ENCODE peak calls at places on chromosome 22, in six cellular contexts. V, C, L, N, G and S are unnamed samples.

GRCh38 chr22:23182289-23183106 is 2.2 kb downstream of the BCR start:
- DNase-seq in V (no peak), C (peak), L (no peak), N (peak), G (no peak), S (no peak)

GRCh38 chr22:23591203-23591791 is 11.2 kb upstream of the IGLL1 start:
- DNase-seq in V (peak), C (peak), L (peak), N (peak), G (peak), S (no peak)

GRCh38 chr22:42905702-42906183 is 48.7 kb upstream of the ARFGAP3 start:
- DNase-seq in V (peak), C (no peak), L (no peak), N (no peak), G (no peak), S (peak)

GRCh38 chr22:29205598-29206371 is at the start of gene EMID1:
- DNase-seq in V (peak), C (peak), L (peak), N (no peak), G (no peak), S (peak)

GRCh38 chr22:43301866-43302265 is 41.3 kb downstream of the SCUBE1 start:
- DNase-seq in V (no peak), C (no peak), L (no peak), N (no peak), G (no peak), S (no peak)

GRCh38 chr22:30717331-30717921 is 22.8 kb downstream of the OSBP2 start:
- DNase-seq in V (no peak), C (peak), L (no peak), N (peak), G (peak), S (no peak)

GRCh38 chr22:45834795-45835194 is 142.2 kb downstream of the WNT7B start:
- DNase-seq in V (no peak), C (no peak), L (no peak), N (no peak), G (no peak), S (no peak)

GRCh38 chr22:34842630-34843029 is 223.3 kb upstream of the ISX start:
- DNase-seq in V (no peak), C (no peak), L (no peak), N (no peak), G (no peak), S (no peak)

GRCh38 chr22:32079110-32080089 is 36.3 kb downstream of the SLC5A1 start:
- DNase-seq in V (no peak), C (peak), L (peak), N (peak), G (peak), S (peak)

GRCh38 chr22:49658902-49659280 is 168.8 kb downstream of the BRD1 start:
- DNase-seq in V (no peak), C (no peak), L (no peak), N (no peak), G (no peak), S (no peak)

GRCh38 chr22:25076281-25076680 is 123.4 kb upstream of the CRYBB3 start:
- DNase-seq in V (no peak), C (no peak), L (no peak), N (no peak), G (no peak), S (no peak)

DNA sequence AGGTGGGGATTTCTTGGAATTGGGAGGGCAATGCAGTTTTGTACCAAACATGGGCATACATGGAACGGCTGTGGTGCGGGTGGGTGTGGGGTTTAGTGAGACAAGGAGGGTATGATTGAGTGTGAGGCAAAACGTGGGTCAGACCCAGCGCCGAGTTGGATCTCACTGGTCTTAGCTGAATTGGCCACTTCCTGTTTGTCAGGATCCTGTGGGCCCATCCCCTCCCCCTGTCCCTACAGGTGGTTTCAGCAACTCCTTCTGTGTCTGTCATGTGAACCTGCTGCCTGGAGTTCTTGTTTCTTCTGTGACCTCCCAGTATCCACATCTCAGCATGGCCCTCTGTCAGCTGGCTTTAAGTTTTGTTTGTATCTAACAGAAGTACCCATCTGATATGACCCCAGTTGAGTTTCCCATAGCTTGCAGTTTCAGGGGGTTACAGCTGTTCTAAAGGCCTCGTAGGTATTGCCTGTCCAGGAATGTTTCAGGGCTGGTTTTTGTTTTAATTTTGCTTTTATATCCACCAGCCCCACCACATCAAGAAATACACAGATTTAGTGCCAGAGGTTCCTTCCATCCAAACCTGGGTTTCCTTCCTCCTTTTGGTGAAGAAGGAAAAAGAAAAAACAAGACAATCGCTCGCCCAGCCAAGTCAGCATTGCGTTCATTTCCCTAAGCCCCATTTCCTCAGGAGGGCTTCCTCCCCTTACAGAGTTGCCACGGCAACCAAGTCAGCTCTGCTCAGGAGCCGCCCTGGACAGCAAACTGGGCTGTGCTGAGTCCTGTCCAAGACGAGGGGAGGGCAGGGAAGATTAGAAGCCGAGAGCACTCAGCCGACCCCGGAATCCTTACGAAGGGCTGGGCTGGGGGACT is 6.1 kb downstream of the APOL1 start:
- DNase-seq in V (peak), C (peak), L (peak), N (no peak), G (peak), S (no peak)
- H3K27ac ChIP-seq in V (peak), C (no peak), L (peak), N (no peak), G (no peak), S (no peak)

DNA sequence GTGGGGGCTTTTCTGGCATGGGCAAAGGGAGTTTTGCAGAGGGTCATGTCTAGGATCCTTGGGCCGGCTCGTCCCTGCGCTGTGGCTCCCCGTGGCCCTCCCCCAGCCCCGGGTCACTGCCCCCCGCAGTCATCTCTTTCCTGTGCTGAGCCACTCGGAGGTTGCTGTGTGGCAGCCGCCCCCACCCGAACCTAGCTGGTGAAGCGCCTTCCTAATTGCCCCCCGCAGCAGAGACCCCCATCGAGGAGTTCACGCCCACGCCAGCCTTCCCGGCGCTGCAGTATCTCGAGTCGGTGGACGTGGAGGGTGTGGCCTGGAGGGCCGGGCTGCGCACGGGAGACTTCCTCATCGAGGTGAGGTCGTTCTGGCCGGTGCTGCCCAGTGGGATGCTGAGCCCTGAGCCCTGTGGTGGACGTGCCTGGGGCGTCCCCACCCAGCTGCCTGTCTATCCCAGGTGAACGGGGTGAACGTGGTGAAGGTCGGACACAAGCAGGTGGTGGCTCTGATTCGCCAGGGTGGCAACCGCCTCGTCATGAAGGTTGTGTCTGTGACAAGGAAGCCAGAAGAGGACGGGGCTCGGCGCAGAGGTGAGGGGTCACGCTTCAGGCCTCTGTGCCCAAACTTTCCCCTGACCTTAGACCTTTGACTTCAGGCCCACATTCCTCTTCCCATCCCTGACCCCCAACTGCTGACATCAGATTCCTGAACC is 32.0 kb downstream of the SHANK3 start:
- DNase-seq in V (peak), C (no peak), L (no peak), N (no peak), G (no peak), S (no peak)
- H3K27ac ChIP-seq in V (no peak), C (no peak), L (no peak), N (no peak), G (no peak), S (no peak)

DNA sequence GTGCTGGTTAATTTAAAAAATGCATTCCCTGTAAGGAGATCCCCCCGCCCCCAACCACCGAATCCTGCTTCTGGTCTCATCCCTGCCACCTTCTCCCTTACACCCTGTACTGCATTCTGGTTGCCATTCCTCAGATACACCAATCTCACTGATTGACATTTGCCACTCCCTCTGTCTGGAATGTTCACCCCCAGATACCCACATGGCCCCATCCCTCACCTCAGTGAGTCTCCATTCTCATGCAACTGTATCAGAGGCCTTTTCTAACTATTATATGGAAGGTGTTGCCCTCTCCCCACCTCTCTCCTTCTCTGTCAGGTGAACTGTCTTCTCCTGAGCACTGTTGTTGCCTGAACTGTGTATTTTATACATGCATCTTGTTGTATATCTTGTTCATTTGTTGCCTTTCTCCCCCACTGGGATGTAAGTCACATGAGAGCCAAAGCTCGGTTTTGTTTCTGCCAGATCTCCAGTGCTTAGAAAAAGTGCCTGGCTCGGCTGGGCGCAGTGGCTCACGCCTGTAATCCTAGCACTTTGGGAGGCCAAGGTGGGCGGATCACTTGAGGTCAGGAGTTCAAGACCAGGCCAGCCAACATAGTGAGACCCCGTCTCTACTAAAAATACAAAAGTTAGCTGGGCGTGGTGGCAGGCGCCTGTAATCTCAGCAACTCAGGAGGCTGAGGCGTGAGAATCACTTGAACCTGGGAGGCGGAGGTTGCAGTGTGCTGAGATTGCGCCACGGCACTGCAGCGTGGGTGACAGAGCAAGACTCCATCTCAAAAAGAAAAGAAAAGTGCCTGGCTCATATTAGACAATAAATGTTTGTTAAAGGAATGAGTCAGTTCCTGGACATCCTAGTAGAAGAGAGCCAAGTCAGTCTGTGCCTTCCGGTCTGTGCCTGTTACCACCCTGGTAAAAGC is 61.0 kb downstream of the TNRC6B start:
- DNase-seq in V (no peak), C (peak), L (no peak), N (peak), G (peak), S (no peak)
- H3K27ac ChIP-seq in V (peak), C (no peak), L (no peak), N (peak), G (no peak), S (no peak)

GRCh38 chr22:27749597-27750225 is 51.8 kb downstream of the MN1 start:
- DNase-seq in V (no peak), C (peak), L (no peak), N (peak), G (peak), S (no peak)
- H3K27ac ChIP-seq in V (peak), C (no peak), L (no peak), N (peak), G (no peak), S (no peak)

GRCh38 chr22:20968281-20968977 is 1.4 kb downstream of the AIFM3 start:
- DNase-seq in V (no peak), C (no peak), L (no peak), N (no peak), G (no peak), S (no peak)

GRCh38 chr22:20965104-20965887 is 1.8 kb upstream of the AIFM3 start:
- DNase-seq in V (no peak), C (no peak), L (no peak), N (no peak), G (no peak), S (no peak)

GRCh38 chr22:20966883-20967696 is at the start of gene AIFM3:
- DNase-seq in V (no peak), C (no peak), L (no peak), N (no peak), G (no peak), S (peak)

GRCh38 chr22:20965888-20966855 is 883 bp upstream of the AIFM3 start:
- DNase-seq in V (no peak), C (no peak), L (no peak), N (no peak), G (no peak), S (no peak)

GRCh38 chr22:20967697-20968201 is 694 bp downstream of the AIFM3 start:
- DNase-seq in V (no peak), C (no peak), L (no peak), N (no peak), G (no peak), S (no peak)
- H3K27ac ChIP-seq in V (no peak), C (no peak), L (no peak), N (no peak), G (no peak), S (no peak)

GRCh38 chr22:46843691-46844297 is 81.3 kb downstream of the TBC1D22A start:
- DNase-seq in V (no peak), C (peak), L (no peak), N (peak), G (peak), S (no peak)
- H3K27ac ChIP-seq in V (no peak), C (no peak), L (no peak), N (no peak), G (no peak), S (no peak)

GRCh38 chr22:44485494-44485893 is 12.5 kb downstream of the RTL6 start:
- DNase-seq in V (no peak), C (no peak), L (no peak), N (no peak), G (no peak), S (no peak)
- H3K27ac ChIP-seq in V (no peak), C (no peak), L (no peak), N (no peak), G (no peak), S (no peak)

GRCh38 chr22:41499624-41500280 is 30.8 kb downstream of the ACO2 start:
- DNase-seq in V (no peak), C (no peak), L (no peak), N (no peak), G (no peak), S (no peak)
- H3K27ac ChIP-seq in V (peak), C (no peak), L (no peak), N (no peak), G (no peak), S (no peak)